ENCODE peak calls at places on chromosomes 6 and 20, in four cellular contexts. A is K562, H is HepG2, I is WTC11. Y is an unnamed sample.

GRCh38 chr6:40713002-40713719 is 126.0 kb upstream of the LRFN2 start:
- DNase-seq in H (no peak), I (peak), A (no peak), Y (no peak)

GRCh38 chr6:160297310-160297709 is 38.7 kb upstream of the SLC22A2 start:
- DNase-seq in H (peak), I (peak), A (no peak), Y (no peak)

GRCh38 chr6:144033816-144034540 is 25.9 kb upstream of the PLAGL1 start:
- DNase-seq in I (no peak), H (no peak), A (peak), Y (no peak)

GRCh38 chr20:33576432-33576883 is 85.7 kb upstream of the C20orf144 start:
- DNase-seq in A (no peak), I (peak), H (no peak), Y (no peak)

GRCh38 chr20:54475334-54476287 is at the start of gene DOK5:
- DNase-seq in I (peak), A (no peak), H (no peak), Y (no peak)

GRCh38 chr20:47038581-47039560 is 144.2 kb downstream of the EYA2 start:
- DNase-seq in H (no peak), I (no peak), A (no peak), Y (no peak)

GRCh38 chr20:23435675-23436539 is 3.6 kb upstream of the CSTL1 start:
- DNase-seq in A (no peak), I (no peak), H (peak), Y (no peak)

GRCh38 chr6:18503588-18504231 is 116.6 kb downstream of the RNF144B start:
- DNase-seq in A (peak), I (peak), H (peak), Y (peak)

GRCh38 chr6:126792340-126792739 is 326.1 kb upstream of the RSPO3 start:
- DNase-seq in I (no peak), H (no peak), A (no peak), Y (no peak)

GRCh38 chr6:42025066-42025789 is 25.1 kb upstream of the TAF8 start:
- DNase-seq in H (no peak), I (no peak), A (peak), Y (peak)

GRCh38 chr20:64102647-64103354 is 4.6 kb downstream of the NPBWR2 start:
- DNase-seq in A (no peak), H (no peak), I (peak), Y (no peak)

GRCh38 chr6:35495258-35496035 is 1.4 kb downstream of the TEAD3 start:
- DNase-seq in A (no peak), H (no peak), I (no peak), Y (no peak)

GRCh38 chr6:144659202-144659731 is 374.1 kb downstream of the UTRN start:
- DNase-seq in I (peak), A (no peak), H (peak), Y (no peak)

GRCh38 chr6:108133594-108134179 is 32.1 kb upstream of the NR2E1 start:
- DNase-seq in I (peak), H (peak), A (peak), Y (no peak)

GRCh38 chr20:53738945-53739798 is 145.5 kb upstream of the ZNF217 start:
- DNase-seq in H (no peak), A (peak), I (no peak), Y (no peak)

GRCh38 chr6:24584390-24584735 is 61.6 kb downstream of the KIAA0319 start:
- DNase-seq in I (no peak), H (no peak), A (no peak), Y (no peak)

GRCh38 chr6:68638225-68638900 is 3.3 kb downstream of the ADGRB3 start:
- DNase-seq in A (peak), I (peak), H (peak), Y (no peak)

GRCh38 chr20:15012551-15012950 is 675.1 kb upstream of the FLRT3 start:
- DNase-seq in I (no peak), A (no peak), H (no peak), Y (no peak)

GRCh38 chr6:27517928-27518787 is 45.3 kb upstream of the ZNF184 start:
- DNase-seq in A (peak), I (no peak), H (no peak), Y (no peak)

GRCh38 chr6:127690092-127690491 is 113.1 kb downstream of the C6orf58 start:
- DNase-seq in A (no peak), I (no peak), H (no peak), Y (no peak)

GRCh38 chr6:148771212-148771601 is 24.4 kb downstream of the UST start:
- DNase-seq in I (no peak), A (no peak), H (no peak), Y (no peak)

GRCh38 chr6:127162808-127163207 is 44.3 kb downstream of the RSPO3 start:
- DNase-seq in I (no peak), A (no peak), H (no peak), Y (no peak)

GRCh38 chr6:167493961-167494697 is 169.2 kb downstream of the TTLL2 start:
- DNase-seq in A (no peak), H (no peak), I (no peak), Y (no peak)

GRCh38 chr20:44040202-44040915 is 125.7 kb downstream of the TOX2 start:
- DNase-seq in H (no peak), A (no peak), I (no peak), Y (no peak)

GRCh38 chr20:44039741-44040140 is 125.1 kb downstream of the TOX2 start:
- DNase-seq in H (no peak), A (no peak), I (no peak), Y (no peak)

GRCh38 chr20:44041001-44041400 is 126.3 kb downstream of the TOX2 start:
- DNase-seq in I (no peak), H (no peak), A (no peak), Y (no peak)

GRCh38 chr20:44038681-44039123 is 124.0 kb downstream of the TOX2 start:
- DNase-seq in H (no peak), I (no peak), A (no peak), Y (no peak)

GRCh38 chr20:44039147-44039546 is 124.5 kb downstream of the TOX2 start:
- DNase-seq in A (no peak), H (no peak), I (no peak), Y (no peak)
- TF ChIP-seq NR2C2 in A (no peak), H (no peak), I (no peak), Y (no peak)

DNA sequence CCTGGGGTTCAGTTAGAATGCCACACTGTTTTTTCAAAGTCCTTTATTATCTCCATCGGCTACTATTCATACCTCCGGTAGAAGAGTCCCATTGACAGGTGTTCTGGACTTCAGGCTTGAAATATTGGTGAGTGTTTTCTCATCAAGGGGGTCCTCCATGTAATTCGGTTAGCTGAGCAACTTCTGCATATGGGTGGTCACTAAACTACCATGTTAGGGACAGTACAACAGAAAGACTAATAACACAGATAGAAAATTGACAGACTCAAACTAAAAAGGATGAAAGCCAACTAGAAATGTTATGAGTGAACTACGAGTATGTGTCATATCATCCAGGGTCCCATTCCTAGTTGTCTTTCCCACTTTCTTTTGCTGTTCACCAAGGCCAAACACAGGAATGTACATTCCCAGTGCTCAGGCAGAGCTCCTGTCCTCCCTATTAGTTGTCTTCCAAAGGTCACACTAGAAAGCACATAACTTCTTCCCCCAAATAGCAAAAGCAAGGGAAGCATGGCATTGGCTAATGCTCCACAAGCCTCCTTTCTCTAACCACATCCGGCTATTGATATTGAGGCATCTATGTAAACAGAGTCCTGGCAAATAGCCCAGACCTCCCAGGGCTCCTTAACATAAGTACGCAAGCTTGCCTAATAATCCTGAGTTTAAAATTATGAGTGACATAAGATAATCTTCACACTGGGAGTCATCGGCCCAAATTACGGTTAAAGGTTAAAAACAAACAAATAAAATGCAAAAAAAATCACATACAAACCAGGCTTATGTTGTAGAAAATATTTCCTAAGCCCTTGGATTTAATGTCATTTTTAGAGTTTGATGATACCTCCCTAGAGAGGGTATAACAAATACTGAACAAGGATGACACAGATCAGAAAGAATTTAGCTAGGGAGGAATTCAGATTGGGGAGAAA is 13.2 kb downstream of the CCN2 start:
- DNase-seq in A (no peak), I (no peak), H (peak), Y (no peak)
- TF ChIP-seq NR2C2 in A (no peak), I (no peak), H (peak), Y (no peak)

DNA sequence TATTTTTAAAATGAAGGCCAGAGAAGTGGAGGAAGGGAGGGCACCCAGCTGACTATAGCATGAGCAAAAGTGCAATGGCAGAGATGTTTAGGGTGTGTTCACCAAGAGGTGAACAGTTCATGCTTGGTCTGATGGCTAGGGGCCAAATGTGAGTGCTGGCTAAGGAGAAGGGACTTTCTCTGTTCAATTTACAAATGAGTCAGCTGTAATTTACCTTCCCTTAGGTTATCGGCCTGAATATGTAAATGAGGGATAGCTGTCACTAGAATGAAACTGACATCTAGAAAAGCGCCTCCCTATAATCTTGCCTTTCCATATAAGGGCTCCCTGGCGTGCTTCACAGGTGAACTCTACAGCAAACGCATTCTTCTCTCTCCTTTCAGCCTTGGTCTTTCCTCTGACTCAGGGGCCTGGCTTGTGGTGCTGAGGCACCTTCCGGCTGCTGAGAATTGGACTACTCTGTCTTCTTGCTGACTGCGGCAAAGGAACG is 114.7 kb upstream of the BACH2 start:
- DNase-seq in H (no peak), A (peak), I (no peak), Y (peak)
- TF ChIP-seq NR2C2 in H (no peak), A (peak), I (no peak), Y (no peak)

GRCh38 chr6:157966990-157967389 is 14.7 kb upstream of the SYNJ2 start:
- DNase-seq in H (peak), A (no peak), I (no peak), Y (no peak)
- TF ChIP-seq NR2C2 in H (no peak), A (no peak), I (no peak), Y (no peak)

DNA sequence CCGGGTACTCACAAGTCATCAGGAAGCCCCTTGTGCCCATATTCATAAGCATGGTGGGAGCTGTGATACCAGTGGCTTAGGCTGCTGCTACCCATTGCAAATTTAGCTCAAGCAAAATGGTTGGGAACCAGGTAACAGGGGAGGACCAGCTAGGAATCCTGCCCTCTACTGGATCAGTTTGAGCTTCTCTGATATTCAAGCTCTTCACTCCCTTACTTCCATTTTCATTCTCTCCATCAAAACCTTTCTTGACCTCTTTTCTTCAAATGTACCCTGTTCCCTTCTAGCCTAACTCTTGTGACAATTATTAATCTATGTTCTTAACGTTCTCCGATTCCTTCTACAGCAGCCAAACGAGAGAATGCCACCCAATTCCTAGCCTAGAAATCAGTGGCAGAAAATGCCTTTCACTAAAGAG is 9.7 kb downstream of the NOL7 start:
- DNase-seq in I (peak), A (peak), H (peak), Y (no peak)
- TF ChIP-seq NR2C2 in I (no peak), A (no peak), H (no peak), Y (no peak)

Y was measured in GM12878.